ENCODE peak calls at places on chromosomes 4 and X, in five cellular contexts. One of them, this sample, is unnamed.

GRCh38 chr4:6331018-6331417 is 61.4 kb downstream of the WFS1 start:
- DNase-seq in heart right ventricle: no peak
- DNase-seq in CD8-positive, alpha-beta memory T cell: no peak
- DNase-seq in PC-3: peak
- DNase-seq in GM23248: peak
- DNase-seq in this sample: no peak

GRCh38 chrX:7179446-7179845 is 31.5 kb upstream of the PUDP start:
- DNase-seq in PC-3: no peak
- DNase-seq in heart right ventricle: no peak
- DNase-seq in GM23248: no peak
- DNase-seq in CD8-positive, alpha-beta memory T cell: no peak
- DNase-seq in this sample: no peak

GRCh38 chr4:119172223-119172622 is 36.6 kb downstream of the MYOZ2 start:
- DNase-seq in PC-3: peak
- DNase-seq in heart right ventricle: no peak
- DNase-seq in GM23248: peak
- DNase-seq in CD8-positive, alpha-beta memory T cell: no peak
- DNase-seq in this sample: no peak

GRCh38 chr4:180106122-180106521 is 2137.1 kb upstream of the TENM3 start:
- DNase-seq in GM23248: no peak
- DNase-seq in PC-3: peak
- DNase-seq in heart right ventricle: no peak
- DNase-seq in CD8-positive, alpha-beta memory T cell: no peak
- DNase-seq in this sample: no peak

GRCh38 chr4:8732092-8732491 is 139.5 kb downstream of the CPZ start:
- DNase-seq in CD8-positive, alpha-beta memory T cell: no peak
- DNase-seq in PC-3: no peak
- DNase-seq in GM23248: no peak
- DNase-seq in heart right ventricle: no peak
- DNase-seq in this sample: no peak

GRCh38 chr4:150867148-150867547 is 147.9 kb downstream of the LRBA start:
- DNase-seq in heart right ventricle: peak
- DNase-seq in CD8-positive, alpha-beta memory T cell: no peak
- DNase-seq in PC-3: peak
- DNase-seq in GM23248: peak
- DNase-seq in this sample: no peak

GRCh38 chr4:135201081-135201480 is 999.5 kb upstream of the PABPC4L start:
- DNase-seq in CD8-positive, alpha-beta memory T cell: no peak
- DNase-seq in GM23248: no peak
- DNase-seq in heart right ventricle: no peak
- DNase-seq in PC-3: no peak
- DNase-seq in this sample: no peak

GRCh38 chr4:786074-786741 is 39.7 kb downstream of the CPLX1 start:
- DNase-seq in GM23248: no peak
- DNase-seq in heart right ventricle: no peak
- DNase-seq in CD8-positive, alpha-beta memory T cell: no peak
- DNase-seq in PC-3: no peak
- DNase-seq in this sample: no peak

GRCh38 chr4:65983062-65983461 is 312.8 kb upstream of the EPHA5 start:
- DNase-seq in heart right ventricle: peak
- DNase-seq in GM23248: no peak
- DNase-seq in CD8-positive, alpha-beta memory T cell: no peak
- DNase-seq in PC-3: no peak
- DNase-seq in this sample: no peak

GRCh38 chr4:144591401-144591800 is 54.6 kb upstream of the HHIP start:
- DNase-seq in CD8-positive, alpha-beta memory T cell: no peak
- DNase-seq in PC-3: peak
- DNase-seq in GM23248: peak
- DNase-seq in heart right ventricle: no peak
- DNase-seq in this sample: no peak

GRCh38 chrX:31435592-31435991 is 363.8 kb upstream of the FTHL17 start:
- DNase-seq in GM23248: peak
- DNase-seq in PC-3: no peak
- DNase-seq in heart right ventricle: peak
- DNase-seq in CD8-positive, alpha-beta memory T cell: no peak
- DNase-seq in this sample: no peak

GRCh38 chrX:19707472-19707871 is 179.9 kb downstream of the SH3KBP1 start:
- DNase-seq in GM23248: no peak
- DNase-seq in PC-3: no peak
- DNase-seq in CD8-positive, alpha-beta memory T cell: no peak
- DNase-seq in heart right ventricle: no peak
- DNase-seq in this sample: no peak

GRCh38 chr4:11313157-11313943 is 115.3 kb downstream of the HS3ST1 start:
- DNase-seq in PC-3: peak
- DNase-seq in CD8-positive, alpha-beta memory T cell: no peak
- DNase-seq in heart right ventricle: no peak
- DNase-seq in GM23248: no peak
- DNase-seq in this sample: no peak

GRCh38 chr4:68375667-68376559 is 26.0 kb upstream of the YTHDC1 start:
- DNase-seq in PC-3: peak
- DNase-seq in CD8-positive, alpha-beta memory T cell: peak
- DNase-seq in GM23248: peak
- DNase-seq in heart right ventricle: peak
- DNase-seq in this sample: peak

DNA sequence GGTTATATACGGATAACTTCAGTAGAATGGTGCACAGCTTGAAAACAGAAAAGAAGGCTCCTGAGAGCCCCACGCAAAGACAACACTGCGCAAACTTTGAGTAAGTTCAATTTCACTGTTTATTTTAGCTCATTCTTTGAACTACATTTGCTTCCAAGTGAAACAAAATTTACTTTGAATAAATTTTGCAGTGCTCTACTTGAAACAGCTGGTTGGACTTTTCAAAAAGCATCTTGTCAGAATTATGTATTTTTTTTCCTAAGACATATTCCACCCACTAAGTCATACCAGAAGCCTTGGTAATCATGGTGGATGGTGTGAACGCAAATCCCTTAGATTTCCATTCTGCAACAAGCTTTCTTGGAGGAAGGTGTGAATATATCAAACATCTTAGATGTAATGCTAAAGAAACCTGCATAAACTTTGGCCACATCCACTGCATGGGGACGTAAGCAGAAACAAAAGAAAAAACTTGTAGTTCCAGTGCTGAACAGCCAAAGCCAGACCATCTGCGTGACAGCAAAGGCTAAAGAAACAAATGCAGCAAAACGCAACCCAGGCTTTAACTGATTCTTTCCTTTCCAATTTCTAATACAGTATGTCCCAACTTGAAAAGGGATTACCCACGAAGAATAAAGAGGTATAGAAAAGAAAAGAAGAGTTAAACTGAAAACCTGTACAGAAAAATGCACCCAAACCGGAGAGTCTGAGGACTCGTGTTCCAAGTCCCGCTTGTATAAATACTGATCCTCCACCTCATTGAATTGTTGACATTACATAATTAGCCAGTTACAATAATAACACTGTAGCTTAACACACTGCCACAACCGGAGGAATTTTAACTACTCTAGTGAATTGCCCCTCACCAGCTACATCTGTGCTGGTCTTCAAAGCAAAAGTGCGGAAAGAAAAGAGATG is 90.9 kb downstream of the SH3RF1 start:
- DNase-seq in CD8-positive, alpha-beta memory T cell: no peak
- DNase-seq in PC-3: no peak
- DNase-seq in heart right ventricle: no peak
- DNase-seq in GM23248: peak
- DNase-seq in this sample: peak
- H3K4me3 ChIP-seq in CD8-positive, alpha-beta memory T cell: no peak
- H3K4me3 ChIP-seq in PC-3: no peak
- H3K4me3 ChIP-seq in heart right ventricle: no peak
- H3K4me3 ChIP-seq in GM23248: peak
- H3K4me3 ChIP-seq in this sample: no peak

GRCh38 chrX:40086569-40087335 is 11.0 kb downstream of the BCOR start:
- DNase-seq in PC-3: no peak
- DNase-seq in heart right ventricle: no peak
- DNase-seq in CD8-positive, alpha-beta memory T cell: no peak
- DNase-seq in GM23248: no peak
- DNase-seq in this sample: no peak

GRCh38 chrX:40083979-40084359 is 13.8 kb downstream of the BCOR start:
- DNase-seq in PC-3: no peak
- DNase-seq in GM23248: no peak
- DNase-seq in heart right ventricle: no peak
- DNase-seq in CD8-positive, alpha-beta memory T cell: no peak
- DNase-seq in this sample: no peak

GRCh38 chrX:40085086-40085551 is 12.6 kb downstream of the BCOR start:
- DNase-seq in CD8-positive, alpha-beta memory T cell: no peak
- DNase-seq in heart right ventricle: no peak
- DNase-seq in PC-3: peak
- DNase-seq in GM23248: peak
- DNase-seq in this sample: peak

GRCh38 chrX:40084471-40084870 is 13.3 kb downstream of the BCOR start:
- DNase-seq in CD8-positive, alpha-beta memory T cell: no peak
- DNase-seq in GM23248: no peak
- DNase-seq in PC-3: no peak
- DNase-seq in heart right ventricle: no peak
- DNase-seq in this sample: no peak

GRCh38 chrX:40085714-40086113 is 12.0 kb downstream of the BCOR start:
- DNase-seq in CD8-positive, alpha-beta memory T cell: no peak
- DNase-seq in PC-3: no peak
- DNase-seq in GM23248: no peak
- DNase-seq in heart right ventricle: no peak
- DNase-seq in this sample: peak
- H3K4me3 ChIP-seq in CD8-positive, alpha-beta memory T cell: no peak
- H3K4me3 ChIP-seq in PC-3: peak
- H3K4me3 ChIP-seq in GM23248: no peak
- H3K4me3 ChIP-seq in heart right ventricle: no peak
- H3K4me3 ChIP-seq in this sample: no peak

GRCh38 chrX:13837290-13837745 is 20.4 kb upstream of the GPM6B start:
- DNase-seq in GM23248: no peak
- DNase-seq in CD8-positive, alpha-beta memory T cell: no peak
- DNase-seq in heart right ventricle: no peak
- DNase-seq in PC-3: no peak
- DNase-seq in this sample: no peak
- H3K4me3 ChIP-seq in GM23248: no peak
- H3K4me3 ChIP-seq in CD8-positive, alpha-beta memory T cell: no peak
- H3K4me3 ChIP-seq in heart right ventricle: no peak
- H3K4me3 ChIP-seq in PC-3: no peak
- H3K4me3 ChIP-seq in this sample: no peak

DNA sequence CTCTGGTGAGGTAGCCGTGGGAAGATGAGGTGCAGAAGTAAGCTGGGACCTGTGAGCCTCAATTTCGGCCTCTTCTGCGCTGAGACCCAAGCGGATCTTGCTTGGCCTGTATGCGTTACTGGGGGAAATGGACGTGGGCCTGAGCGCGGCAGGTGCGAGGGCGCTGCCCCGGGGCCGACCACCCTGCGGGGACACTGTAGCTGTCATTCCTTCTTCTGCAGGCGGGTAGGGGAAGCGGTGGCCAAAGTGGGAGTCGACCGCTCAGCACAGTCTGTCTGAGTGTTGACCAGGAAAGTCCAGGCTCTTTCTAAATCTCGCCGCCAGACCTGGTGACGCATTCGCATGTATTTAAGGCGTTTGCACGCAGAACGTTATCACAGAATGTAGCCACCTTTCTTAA is 3.3 kb upstream of the LRAT start:
- DNase-seq in GM23248: no peak
- DNase-seq in CD8-positive, alpha-beta memory T cell: no peak
- DNase-seq in heart right ventricle: no peak
- DNase-seq in PC-3: no peak
- DNase-seq in this sample: no peak
- H3K4me3 ChIP-seq in GM23248: no peak
- H3K4me3 ChIP-seq in CD8-positive, alpha-beta memory T cell: no peak
- H3K4me3 ChIP-seq in heart right ventricle: no peak
- H3K4me3 ChIP-seq in PC-3: no peak
- H3K4me3 ChIP-seq in this sample: no peak

GRCh38 chr4:2837110-2837903 is 6.3 kb upstream of the ADD1 start:
- DNase-seq in heart right ventricle: no peak
- DNase-seq in PC-3: no peak
- DNase-seq in GM23248: no peak
- DNase-seq in CD8-positive, alpha-beta memory T cell: no peak
- DNase-seq in this sample: peak
- H3K4me3 ChIP-seq in heart right ventricle: no peak
- H3K4me3 ChIP-seq in PC-3: no peak
- H3K4me3 ChIP-seq in GM23248: no peak
- H3K4me3 ChIP-seq in CD8-positive, alpha-beta memory T cell: peak
- H3K4me3 ChIP-seq in this sample: no peak

DNA sequence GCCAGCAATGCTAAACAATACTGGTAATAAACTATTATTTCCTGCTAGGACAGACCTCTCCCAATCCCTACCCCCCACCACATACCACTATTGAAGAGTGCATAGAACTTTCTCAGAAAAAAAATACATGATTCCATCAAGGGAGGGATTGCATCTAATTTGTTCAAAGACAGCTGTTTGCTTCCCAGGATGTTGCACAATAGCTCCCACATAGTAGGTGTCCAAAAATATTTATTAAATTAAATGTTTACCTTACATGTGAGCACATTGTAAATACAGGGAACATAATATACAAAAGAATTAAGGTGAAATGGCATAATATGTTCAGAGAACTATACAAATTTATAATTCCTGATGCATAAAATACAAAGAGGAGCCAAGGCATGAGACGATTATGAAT is 1111.8 kb upstream of the LCORL start:
- DNase-seq in heart right ventricle: no peak
- DNase-seq in PC-3: no peak
- DNase-seq in CD8-positive, alpha-beta memory T cell: no peak
- DNase-seq in GM23248: no peak
- DNase-seq in this sample: no peak
- H3K4me3 ChIP-seq in heart right ventricle: no peak
- H3K4me3 ChIP-seq in PC-3: no peak
- H3K4me3 ChIP-seq in CD8-positive, alpha-beta memory T cell: no peak
- H3K4me3 ChIP-seq in GM23248: no peak
- H3K4me3 ChIP-seq in this sample: no peak

DNA sequence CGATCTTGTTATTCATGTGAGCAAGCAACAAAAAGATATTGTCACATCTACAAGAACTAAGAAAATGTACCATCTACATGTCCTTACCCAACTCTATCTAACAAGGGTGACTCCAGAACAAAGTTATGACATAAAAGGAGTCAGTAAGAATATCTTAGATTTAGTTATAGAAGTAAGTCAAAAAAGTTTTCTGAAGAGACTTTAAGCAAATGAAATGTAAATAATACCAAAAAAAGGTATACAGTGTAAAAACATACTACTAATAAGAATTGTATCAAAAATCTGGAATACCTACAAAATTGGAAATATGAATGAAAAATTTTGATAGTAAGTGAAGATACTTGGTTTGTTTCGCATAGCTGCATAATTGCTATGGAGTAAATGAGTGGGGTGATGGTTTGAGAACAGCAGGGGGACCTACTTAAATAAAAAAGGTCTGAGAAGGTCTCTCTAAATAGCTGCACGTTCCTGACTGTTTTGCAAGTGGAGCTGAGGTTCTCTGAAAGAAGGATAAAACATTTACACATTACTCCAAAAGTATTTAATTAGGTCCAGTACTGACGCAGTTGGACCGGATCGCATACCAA is 51.0 kb upstream of the ENPP6 start:
- DNase-seq in PC-3: no peak
- DNase-seq in GM23248: peak
- DNase-seq in heart right ventricle: no peak
- DNase-seq in CD8-positive, alpha-beta memory T cell: no peak
- DNase-seq in this sample: no peak
- H3K4me3 ChIP-seq in PC-3: no peak
- H3K4me3 ChIP-seq in GM23248: peak
- H3K4me3 ChIP-seq in heart right ventricle: no peak
- H3K4me3 ChIP-seq in CD8-positive, alpha-beta memory T cell: peak
- H3K4me3 ChIP-seq in this sample: no peak

GRCh38 chrX:77668391-77669237 is 117.4 kb downstream of the ATRX start:
- DNase-seq in PC-3: peak
- DNase-seq in GM23248: peak
- DNase-seq in heart right ventricle: no peak
- DNase-seq in CD8-positive, alpha-beta memory T cell: no peak
- DNase-seq in this sample: no peak
- H3K4me3 ChIP-seq in PC-3: peak
- H3K4me3 ChIP-seq in GM23248: no peak
- H3K4me3 ChIP-seq in heart right ventricle: no peak
- H3K4me3 ChIP-seq in CD8-positive, alpha-beta memory T cell: no peak
- H3K4me3 ChIP-seq in this sample: no peak

GRCh38 chr4:64001229-64001898 is 407.9 kb downstream of the TECRL start:
- DNase-seq in heart right ventricle: no peak
- DNase-seq in PC-3: no peak
- DNase-seq in GM23248: no peak
- DNase-seq in CD8-positive, alpha-beta memory T cell: no peak
- DNase-seq in this sample: no peak
- H3K4me3 ChIP-seq in heart right ventricle: no peak
- H3K4me3 ChIP-seq in PC-3: no peak
- H3K4me3 ChIP-seq in GM23248: no peak
- H3K4me3 ChIP-seq in CD8-positive, alpha-beta memory T cell: no peak
- H3K4me3 ChIP-seq in this sample: no peak